ENCODE peak calls at places on chromosome 4, in four cellular contexts. S is heart right ventricle, L is suprapubic skin, J is A549. N is an unnamed sample.

GRCh38 chr4:96913437-96914075 is 1073.7 kb downstream of the PDHA2 start:
- DNase-seq in S (no peak), J (no peak), L (no peak), N (no peak)

GRCh38 chr4:185202984-185203379 is 818 bp downstream of the CFAP97 start:
- DNase-seq in J (no peak), S (no peak), L (no peak), N (no peak)

GRCh38 chr4:165905405-165906027 is 32.5 kb downstream of the TLL1 start:
- DNase-seq in S (no peak), J (peak; percentile 10), L (no peak), N (no peak)

GRCh38 chr4:38184404-38184803 is 224.2 kb downstream of the PTTG2 start:
- DNase-seq in S (no peak), J (no peak), L (no peak), N (no peak)

GRCh38 chr4:20299515-20299914 is 47.8 kb downstream of the SLIT2 start:
- DNase-seq in J (no peak), L (no peak), S (no peak), N (peak; percentile 87)

GRCh38 chr4:67892905-67893304 is 9.1 kb upstream of the TMPRSS11D start:
- DNase-seq in L (no peak), J (no peak), S (no peak), N (no peak)

GRCh38 chr4:129532573-129532972 is 436.6 kb downstream of the C4orf33 start:
- DNase-seq in S (no peak), J (no peak), L (no peak), N (no peak)

GRCh38 chr4:126385954-126386353 is 1071.2 kb downstream of the FAT4 start:
- DNase-seq in S (no peak), J (no peak), L (no peak), N (no peak)

GRCh38 chr4:40587826-40588225 is 41.8 kb downstream of the RBM47 start:
- DNase-seq in J (no peak), S (no peak), L (no peak), N (peak; percentile 65)

GRCh38 chr4:143358923-143359694 is 22.4 kb downstream of the GAB1 start:
- DNase-seq in S (no peak), L (no peak), J (no peak), N (peak; percentile 72)

GRCh38 chr4:158169931-158170690 is 2.7 kb downstream of the GASK1B start:
- DNase-seq in L (no peak), S (no peak), J (no peak), N (peak; percentile 75)

GRCh38 chr4:15164571-15164970 is 162.3 kb downstream of the CPEB2 start:
- DNase-seq in J (no peak), S (no peak), L (no peak), N (no peak)

GRCh38 chr4:61427818-61428495 is 227.8 kb downstream of the ADGRL3 start:
- DNase-seq in S (no peak), J (no peak), L (no peak), N (no peak)

DNA sequence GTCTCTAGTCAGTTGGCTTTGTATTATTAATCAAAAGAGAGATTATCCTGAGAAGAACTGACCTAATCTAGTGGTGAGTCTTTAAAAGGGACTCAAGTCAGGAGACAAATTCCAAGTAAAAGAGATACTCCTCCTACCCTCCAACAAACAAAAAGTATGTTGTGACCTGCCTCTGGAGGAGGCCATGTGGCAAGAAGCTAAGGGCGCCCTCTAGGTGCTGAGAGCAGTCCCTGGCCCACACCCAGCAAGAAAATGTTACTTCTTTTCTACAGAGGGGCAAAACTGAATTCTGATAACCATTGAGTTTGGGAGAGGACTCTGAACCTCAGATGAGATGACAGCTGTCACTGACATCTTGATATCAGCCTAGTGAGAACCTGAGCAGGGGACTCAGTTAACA is 953.6 kb upstream of the AGA start:
- DNase-seq in S (no peak), J (no peak), L (no peak), N (no peak)
- TF ChIP-seq CTCF in S (no peak), J (no peak), L (no peak), N (no peak)

DNA sequence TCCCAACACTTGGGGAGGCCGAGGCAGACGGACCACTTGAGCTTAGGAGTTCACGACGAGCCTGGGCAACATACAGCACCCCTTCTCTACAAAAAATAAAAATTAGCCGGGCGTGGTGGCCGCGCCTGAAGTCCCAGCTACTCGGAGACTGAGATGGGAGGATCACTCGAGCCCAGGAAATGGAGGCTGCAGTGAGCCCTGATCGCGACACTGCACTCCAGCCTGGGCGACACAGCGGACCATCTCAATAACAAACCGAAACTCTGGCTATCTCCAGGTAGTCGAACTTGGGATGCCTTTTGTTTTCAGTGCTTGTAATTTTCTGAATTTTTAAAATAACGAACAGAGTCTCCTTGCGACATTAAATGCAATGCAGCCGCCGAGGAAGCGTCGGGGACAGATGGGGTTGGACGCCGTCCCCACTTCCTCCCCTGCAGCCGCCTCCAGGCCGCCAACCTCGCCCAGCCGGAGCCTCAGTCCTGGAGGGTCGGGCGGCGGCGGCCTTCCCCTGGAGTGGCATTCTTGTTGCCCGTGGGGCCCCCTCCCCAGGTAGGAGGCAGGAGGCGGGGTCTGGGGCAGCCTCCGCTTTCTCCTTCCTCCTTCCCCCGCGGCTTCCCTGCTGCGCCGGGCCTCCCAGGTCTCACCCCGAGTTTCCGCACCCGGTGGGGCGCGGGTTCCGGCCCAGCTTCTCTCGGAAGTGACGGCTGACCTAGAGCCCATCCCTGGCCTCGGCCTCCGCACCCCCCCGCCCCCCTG is 14.6 kb downstream of the HMX1 start:
- DNase-seq in S (no peak), L (no peak), J (no peak), N (no peak)
- H3K4me3 ChIP-seq in S (peak overlapping the region; percentile 43), L (peak overlapping the region; percentile 38), J (peak overlapping the region; percentile 15), N (no peak overlapping the region)

DNA sequence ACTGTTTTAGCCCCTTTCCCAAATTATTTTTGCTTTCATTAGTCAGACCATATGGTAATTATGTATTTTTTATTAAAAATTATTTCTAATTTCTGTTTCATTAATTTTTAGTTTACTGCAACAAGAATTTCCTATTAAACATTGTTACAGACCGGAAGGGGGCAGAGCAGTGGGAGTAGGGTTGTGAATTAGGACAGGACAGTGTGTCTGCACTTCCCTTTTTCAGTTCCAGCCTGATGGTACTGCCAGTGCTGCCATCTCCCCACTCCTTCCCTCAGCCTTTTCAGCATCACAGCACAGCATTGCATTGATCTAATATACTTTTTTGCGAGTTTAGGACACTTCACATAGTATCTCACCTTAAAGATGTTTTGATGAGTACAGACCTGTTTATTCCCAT is 76.5 kb downstream of the STIM2 start:
- DNase-seq in J (no peak), L (no peak), S (no peak), N (no peak)
- TF ChIP-seq CTCF in J (no peak), L (no peak), S (no peak), N (no peak)

GRCh38 chr4:83108101-83108861 is 6.2 kb downstream of the PLAC8 start:
- DNase-seq in S (no peak), L (no peak), J (no peak), N (no peak)
- H3K4me3 ChIP-seq in S (no peak overlapping the region), L (no peak overlapping the region), J (no peak overlapping the region), N (no peak overlapping the region)

DNA sequence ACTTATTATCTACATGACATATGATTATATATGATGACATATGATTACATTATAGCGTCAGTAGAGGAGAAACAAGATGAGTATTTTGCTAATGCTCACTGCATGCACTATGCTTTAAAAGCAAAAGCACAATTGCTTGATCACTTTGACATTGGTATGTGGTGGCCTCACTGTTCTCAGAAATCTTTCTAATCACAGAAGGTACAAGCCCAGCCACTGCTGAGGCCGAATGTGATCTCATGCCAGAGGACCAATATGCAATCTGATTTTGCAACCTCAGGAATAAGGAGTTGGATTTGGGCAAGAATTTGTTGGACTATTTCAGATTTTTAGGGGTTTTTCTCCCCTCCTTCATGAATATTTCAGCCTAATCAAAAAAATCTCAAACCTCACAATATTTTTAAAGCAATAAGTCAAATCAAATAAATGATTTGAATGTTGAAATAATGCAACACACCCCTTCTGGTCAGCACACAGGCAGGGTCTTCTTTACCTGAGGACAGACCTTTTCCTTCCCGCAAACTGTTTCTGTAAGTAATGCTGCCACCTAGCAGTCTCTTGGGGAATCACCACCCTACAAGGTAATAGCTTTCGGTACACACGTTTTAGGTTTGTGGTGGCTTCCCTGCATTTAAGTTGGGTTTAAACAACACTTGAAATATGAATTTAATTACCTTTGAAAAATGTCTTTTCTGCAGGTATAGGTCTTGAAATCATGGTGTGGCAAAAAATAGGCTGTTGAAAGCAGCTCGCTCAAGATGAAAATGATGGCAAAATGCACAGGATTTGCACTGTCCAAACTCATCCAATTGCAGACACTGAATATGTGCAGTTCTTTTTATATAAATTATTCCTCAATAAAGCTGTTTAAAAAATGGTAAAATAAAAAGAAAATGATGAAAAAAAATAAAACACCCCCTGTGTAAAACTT is 4.8 kb upstream of the CXCL13 start:
- DNase-seq in L (no peak), J (peak; percentile 42), S (no peak), N (peak; percentile 52)
- TF ChIP-seq CTCF in L (no peak), J (peak; percentile 66), S (peak; percentile 78), N (peak; percentile 90)

GRCh38 chr4:88737304-88738015 is 39.8 kb upstream of the NAP1L5 start:
- DNase-seq in J (no peak), S (no peak), L (no peak), N (peak; percentile 29)
- H3K4me3 ChIP-seq in J (no peak overlapping the region), S (no peak overlapping the region), L (no peak overlapping the region), N (no peak overlapping the region)

DNA sequence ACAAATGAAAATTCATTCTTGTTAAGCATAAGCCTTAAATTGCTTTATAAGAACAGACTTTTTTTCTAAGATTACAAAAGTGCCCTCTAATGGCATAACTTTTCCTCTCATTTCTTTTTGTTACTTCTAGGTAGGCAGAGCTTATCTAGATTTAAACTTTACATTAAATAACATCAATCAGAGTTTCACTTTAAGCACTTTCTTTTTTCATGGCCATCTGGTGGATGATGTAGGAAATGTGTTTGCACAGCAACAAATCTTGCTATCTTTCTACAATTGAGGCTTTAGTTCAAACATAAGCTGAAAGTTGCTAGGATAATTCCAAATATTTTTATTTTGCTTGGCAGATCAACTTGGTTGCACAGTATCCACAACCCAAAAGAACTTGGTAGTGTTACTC is 22.1 kb downstream of the NDNF start:
- DNase-seq in L (no peak), S (no peak), J (no peak), N (peak; percentile 27)
- TF ChIP-seq CTCF in L (no peak), S (peak; percentile 47), J (no peak), N (peak; percentile 44)

GRCh38 chr4:89301902-89302301 is 5.7 kb downstream of the GPRIN3 start:
- DNase-seq in S (no peak), J (no peak), L (no peak), N (no peak)
- H3K4me3 ChIP-seq in S (no peak overlapping the region), J (peak overlapping the region; percentile 1), L (no peak overlapping the region), N (no peak overlapping the region)

GRCh38 chr4:116150152-116150551 is 935.2 kb downstream of the TRAM1L1 start:
- DNase-seq in J (no peak), S (no peak), L (no peak), N (no peak)
- TF ChIP-seq CTCF in J (no peak), S (no peak), L (no peak), N (no peak)

GRCh38 chr4:189792819-189793618 is 147.7 kb upstream of the FRG1 start:
- DNase-seq in S (peak; percentile 64), J (peak; percentile 33), L (no peak), N (peak; percentile 5)
- H3K4me3 ChIP-seq in S (peak overlapping the region; percentile 19), J (no peak overlapping the region), L (no peak overlapping the region), N (no peak overlapping the region)